ENCODE peak calls at places on chromosomes 11 and 22, in five cellular contexts. V, A, F, O and B are unnamed samples.

GRCh38 chr11:58922475-58922874 is 16.8 kb upstream of the GLYATL1 start:
- DNase-seq in A (no peak), O (no peak), V (no peak), F (no peak), B (no peak)

GRCh38 chr11:34788642-34789041 is 127.5 kb downstream of the APIP start:
- DNase-seq in O (no peak), V (no peak), F (no peak), A (no peak), B (no peak)

GRCh38 chr22:46764140-46764680 is 1.8 kb downstream of the TBC1D22A start:
- DNase-seq in O (no peak), V (no peak), A (no peak), F (no peak), B (no peak)

GRCh38 chr11:70699294-70700221 is 301.2 kb downstream of the CTTN start:
- DNase-seq in A (peak), F (no peak), O (no peak), V (no peak), B (peak)

GRCh38 chr11:65418681-65419459 is 3.7 kb upstream of the NEAT1 start:
- DNase-seq in F (peak), V (peak), A (peak), O (peak), B (peak)

GRCh38 chr22:20430641-20431519 is 6.7 kb downstream of the SCARF2 start:
- DNase-seq in A (peak), V (no peak), F (peak), O (peak), B (peak)

GRCh38 chr11:131666006-131666405 is 295.6 kb downstream of the NTM start:
- DNase-seq in A (no peak), O (no peak), F (no peak), V (no peak), B (no peak)

GRCh38 chr11:103013426-103013825 is 57.9 kb upstream of the MMP13 start:
- DNase-seq in F (peak), O (no peak), A (no peak), V (peak), B (no peak)

GRCh38 chr22:44147821-44148574 is 32.7 kb upstream of the PARVG start:
- DNase-seq in F (peak), O (peak), V (no peak), A (no peak), B (no peak)

GRCh38 chr22:48443680-48444079 is 1384.0 kb downstream of the BRD1 start:
- DNase-seq in F (no peak), V (no peak), O (no peak), A (peak), B (no peak)

GRCh38 chr22:23815781-23816551 is 22.8 kb downstream of the DERL3 start:
- DNase-seq in F (peak), V (no peak), O (no peak), A (peak), B (no peak)

GRCh38 chr11:30610628-30611027 is 24.5 kb upstream of the MPPED2 start:
- DNase-seq in O (no peak), V (no peak), F (no peak), A (no peak), B (no peak)

GRCh38 chr11:62133328-62134065 is 9.7 kb downstream of the INCENP start:
- DNase-seq in A (no peak), V (no peak), F (peak), O (no peak), B (no peak)

GRCh38 chr11:3111919-3112690 is 53.0 kb downstream of the OSBPL5 start:
- DNase-seq in O (no peak), F (peak), A (no peak), V (no peak), B (peak)

GRCh38 chr22:45292675-45293402 is 8.1 kb downstream of the UPK3A start:
- DNase-seq in F (no peak), V (no peak), O (no peak), A (no peak), B (no peak)

GRCh38 chr11:122085712-122086111 is 30.3 kb downstream of the BLID start:
- DNase-seq in F (no peak), V (no peak), O (no peak), A (no peak), B (no peak)

GRCh38 chr11:20754957-20755356 is 85.6 kb downstream of the NELL1 start:
- DNase-seq in V (no peak), A (no peak), O (no peak), F (no peak), B (peak)

GRCh38 chr11:35647535-35648092 is 15.0 kb upstream of the TRIM44 start:
- DNase-seq in F (no peak), V (no peak), O (no peak), A (no peak), B (no peak)

GRCh38 chr22:36369922-36370781 is 17.6 kb downstream of the MYH9 start:
- DNase-seq in A (peak), F (no peak), O (peak), V (peak), B (no peak)

GRCh38 chr11:24859801-24860300 is 363.0 kb downstream of the LUZP2 start:
- DNase-seq in F (no peak), O (no peak), V (no peak), A (no peak), B (no peak)

GRCh38 chr11:36150986-36151385 is 138.2 kb downstream of the COMMD9 start:
- DNase-seq in A (no peak), V (peak), O (no peak), F (peak), B (no peak)

GRCh38 chr22:36406139-36406538 is 18.4 kb upstream of the MYH9 start:
- DNase-seq in V (no peak), O (no peak), A (no peak), F (no peak), B (peak)

GRCh38 chr11:13782395-13783080 is 114.1 kb downstream of the FAR1 start:
- DNase-seq in A (no peak), F (no peak), O (no peak), V (no peak), B (no peak)

GRCh38 chr11:72753341-72754148 is 1.3 kb upstream of the ARAP1 start:
- DNase-seq in F (no peak), O (no peak), V (no peak), A (no peak), B (no peak)

GRCh38 chr11:78417888-78418583 is 416 bp upstream of the GAB2 start:
- DNase-seq in V (peak), O (peak), F (peak), A (peak), B (no peak)

GRCh38 chr22:21628386-21629261 is 1.2 kb downstream of the YDJC start:
- DNase-seq in O (no peak), V (no peak), A (no peak), F (no peak), B (no peak)

GRCh38 chr22:40006641-40007040 is 11.9 kb downstream of the FAM83F start:
- DNase-seq in O (no peak), V (no peak), F (no peak), A (no peak), B (peak)

GRCh38 chr11:86738615-86739014 is 61.7 kb upstream of the PRSS23 start:
- DNase-seq in O (no peak), V (no peak), F (no peak), A (no peak), B (no peak)

GRCh38 chr11:27011560-27012253 is 17.8 kb downstream of the FIBIN start:
- DNase-seq in F (no peak), V (no peak), O (no peak), A (no peak), B (no peak)
- H3K4me3 ChIP-seq in F (no peak), V (no peak), O (no peak), A (no peak), B (no peak)

DNA sequence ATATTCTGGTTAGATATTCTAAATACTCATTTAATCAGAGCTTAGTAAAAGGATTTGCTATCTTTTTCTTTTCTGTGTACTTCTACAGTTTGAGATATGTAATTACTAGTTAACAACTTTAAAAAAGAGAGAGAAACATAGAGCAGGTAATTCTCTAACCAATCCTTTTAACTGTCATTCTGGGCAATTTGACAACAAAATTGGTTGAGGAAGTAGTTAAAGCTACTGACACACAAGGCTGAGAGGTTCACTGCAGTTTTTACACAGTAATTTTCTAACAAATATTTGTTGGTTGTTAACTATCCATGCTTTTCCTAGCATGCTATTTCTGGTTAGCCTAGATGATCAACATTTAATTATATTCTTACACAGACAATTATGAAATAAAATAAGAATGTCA is 3.6 kb downstream of the SOX6 start:
- DNase-seq in A (no peak), F (no peak), O (no peak), V (no peak), B (no peak)
- H3K4me3 ChIP-seq in A (no peak), F (no peak), O (no peak), V (no peak), B (no peak)

GRCh38 chr22:19179472-19180048 is 1.0 kb upstream of the SLC25A1 start:
- DNase-seq in F (peak), A (peak), V (peak), O (peak), B (peak)
- H3K4me3 ChIP-seq in F (peak), A (no peak), V (peak), O (peak), B (peak)

DNA sequence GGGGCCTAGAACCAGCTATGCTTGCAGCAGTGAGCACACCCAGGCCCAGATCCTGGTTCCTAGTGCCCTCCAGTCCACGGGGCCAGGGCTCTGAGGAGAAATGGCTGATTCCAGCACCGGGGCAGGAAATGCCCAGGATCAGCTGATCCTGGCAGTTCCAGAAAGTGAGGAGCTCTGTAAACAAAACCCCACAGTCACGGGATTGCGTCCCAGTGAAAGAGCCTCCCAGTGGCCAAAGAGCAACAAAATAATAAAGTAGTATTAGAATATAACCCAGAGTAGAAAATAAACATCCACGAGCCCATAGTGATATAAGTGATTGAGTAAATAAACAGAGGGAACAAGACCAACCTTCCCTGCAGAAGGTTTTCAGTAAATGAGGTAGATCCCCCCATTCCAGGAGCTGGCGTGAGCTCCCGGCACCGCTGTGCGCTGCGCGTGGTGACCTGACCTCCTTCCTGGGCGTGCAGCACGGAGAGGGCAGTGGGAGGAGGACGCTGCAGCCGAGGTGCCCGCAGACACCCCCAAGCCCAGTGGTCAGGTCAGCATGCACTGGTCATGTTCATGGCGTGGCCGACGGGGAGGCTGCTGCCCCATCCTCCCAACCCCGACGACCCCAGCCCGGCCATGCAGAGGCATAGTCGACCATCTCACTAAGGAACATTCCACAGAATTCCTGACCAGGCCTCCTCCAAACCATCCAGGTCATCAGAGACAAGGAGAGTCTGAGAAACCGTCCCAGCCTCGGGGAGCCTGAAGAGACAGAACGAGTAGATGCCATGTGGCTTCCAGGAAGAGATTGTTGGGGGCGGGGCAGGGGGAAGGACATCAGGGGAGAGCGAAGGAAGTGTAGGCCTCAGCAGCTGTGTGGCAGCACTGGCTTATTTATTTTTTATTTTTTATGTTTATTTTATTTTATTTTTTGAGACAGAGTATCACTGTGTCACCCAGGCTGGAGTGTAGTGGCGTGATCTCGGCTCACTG is 19.9 kb downstream of the PTDSS2 start:
- DNase-seq in A (peak), O (peak), F (peak), V (peak), B (no peak)
- H3K4me3 ChIP-seq in A (no peak), O (peak), F (peak), V (peak), B (no peak)

DNA sequence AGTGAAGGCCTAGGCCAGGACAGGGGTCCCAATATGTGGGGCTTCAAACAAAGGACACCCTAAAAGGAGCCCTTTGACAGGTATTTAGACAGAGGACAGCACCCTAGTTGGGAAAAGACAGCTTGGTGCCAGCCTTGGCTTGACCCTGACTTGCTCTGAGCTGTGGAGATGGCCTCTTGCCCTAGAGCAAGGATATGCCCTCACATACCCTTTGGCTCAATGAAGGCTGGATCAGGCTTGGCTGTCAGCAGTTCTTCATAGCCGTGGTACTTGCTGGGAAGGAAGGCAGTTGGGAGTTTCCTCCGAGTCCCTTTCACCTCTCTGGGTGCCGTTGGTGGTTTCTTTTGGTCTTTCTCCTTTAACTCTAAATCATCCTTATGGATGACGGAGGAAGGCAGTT is 96.2 kb downstream of the RNF169 start:
- DNase-seq in A (no peak), O (no peak), V (no peak), F (no peak), B (no peak)
- H3K4me3 ChIP-seq in A (no peak), O (no peak), V (no peak), F (no peak), B (no peak)

GRCh38 chr11:63490551-63491239 is at the start of gene PLAAT5:
- DNase-seq in F (no peak), O (peak), V (no peak), A (peak), B (no peak)

GRCh38 chr11:63492441-63492840 is 1.5 kb upstream of the PLAAT5 start:
- DNase-seq in F (no peak), V (no peak), A (no peak), O (no peak), B (no peak)

GRCh38 chr11:63491240-63491587 is 247 bp upstream of the PLAAT5 start:
- DNase-seq in V (no peak), O (no peak), A (no peak), F (no peak), B (no peak)

GRCh38 chr11:63493127-63493526 is 2.2 kb upstream of the PLAAT5 start:
- DNase-seq in O (no peak), A (no peak), V (no peak), F (no peak), B (no peak)

GRCh38 chr11:63491614-63492372 is 826 bp upstream of the PLAAT5 start:
- DNase-seq in A (no peak), V (peak), O (no peak), F (no peak), B (peak)
- H3K4me3 ChIP-seq in A (peak), V (peak), O (no peak), F (no peak), B (peak)

GRCh38 chr22:38336699-38337098 is 19.5 kb upstream of the CSNK1E start:
- DNase-seq in F (no peak), V (no peak), O (no peak), A (no peak), B (no peak)
- H3K4me3 ChIP-seq in F (peak), V (peak), O (no peak), A (no peak), B (peak)

GRCh38 chr11:77110836-77111235 is 8.2 kb downstream of the OMP start:
- DNase-seq in V (no peak), A (no peak), O (no peak), F (no peak), B (no peak)

GRCh38 chr11:77113382-77114088 is 10.9 kb downstream of the OMP start:
- DNase-seq in V (peak), O (no peak), F (peak), A (no peak), B (no peak)

GRCh38 chr11:77111277-77111676 is 8.6 kb downstream of the OMP start:
- DNase-seq in O (no peak), A (no peak), V (no peak), F (no peak), B (no peak)

GRCh38 chr11:77112641-77113381 is 10.2 kb downstream of the OMP start:
- DNase-seq in V (no peak), A (no peak), O (no peak), F (no peak), B (no peak)

DNA sequence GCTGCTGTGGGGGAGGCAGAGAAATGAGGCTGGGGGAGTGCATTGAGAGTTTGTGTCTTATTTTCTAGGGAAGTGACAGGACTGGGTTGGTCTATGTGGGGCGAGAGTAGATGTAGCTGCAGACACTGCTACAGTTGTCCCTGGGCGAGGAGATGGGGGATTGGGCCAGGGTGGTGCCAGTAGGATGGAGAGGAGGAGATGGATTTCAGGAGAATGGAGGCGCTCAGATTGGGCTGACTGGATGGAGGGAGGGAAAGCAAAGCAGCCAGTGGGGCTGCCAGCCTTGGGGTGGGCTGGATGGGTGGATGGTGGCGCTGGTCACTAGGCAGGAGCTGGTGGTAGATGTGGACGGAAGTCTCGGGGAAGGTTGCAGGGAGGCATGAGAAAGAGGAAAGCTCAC is 9.3 kb downstream of the OMP start:
- DNase-seq in V (no peak), O (no peak), F (no peak), A (no peak), B (no peak)
- H3K4me3 ChIP-seq in V (no peak), O (no peak), F (no peak), A (no peak), B (no peak)

GRCh38 chr11:115769891-115770290 is 265.7 kb upstream of the CADM1 start:
- DNase-seq in F (no peak), A (no peak), V (no peak), O (no peak), B (no peak)
- H3K4me3 ChIP-seq in F (no peak), A (no peak), V (no peak), O (no peak), B (no peak)